ENCODE peak calls at places on chromosomes 11 and 22, in five cellular contexts. One of them, this sample, is unnamed.

GRCh38 chr11:18772211-18772610 is 19.4 kb downstream of the PTPN5 start:
- DNase-seq in fibroblast of the aortic adventitia: peak
- DNase-seq in lower leg skin: no peak
- DNase-seq in Peyer's patch: no peak
- DNase-seq in mesothelial cell of epicardium: no peak
- DNase-seq in this sample: no peak

GRCh38 chr11:3058753-3059664 is 1.8 kb upstream of the CARS1 start:
- DNase-seq in Peyer's patch: no peak
- DNase-seq in lower leg skin: no peak
- DNase-seq in fibroblast of the aortic adventitia: peak
- DNase-seq in mesothelial cell of epicardium: no peak
- DNase-seq in this sample: no peak

GRCh38 chr22:37418627-37419369 is 8.5 kb downstream of the ELFN2 start:
- DNase-seq in mesothelial cell of epicardium: no peak
- DNase-seq in lower leg skin: peak
- DNase-seq in Peyer's patch: no peak
- DNase-seq in fibroblast of the aortic adventitia: no peak
- DNase-seq in this sample: no peak

GRCh38 chr22:29231971-29232959 is 26.6 kb downstream of the EMID1 start:
- DNase-seq in Peyer's patch: no peak
- DNase-seq in lower leg skin: no peak
- DNase-seq in mesothelial cell of epicardium: no peak
- DNase-seq in fibroblast of the aortic adventitia: no peak
- DNase-seq in this sample: no peak

GRCh38 chr11:121418625-121419114 is 33.4 kb upstream of the SORL1 start:
- DNase-seq in Peyer's patch: peak
- DNase-seq in lower leg skin: peak
- DNase-seq in fibroblast of the aortic adventitia: no peak
- DNase-seq in mesothelial cell of epicardium: no peak
- DNase-seq in this sample: no peak

GRCh38 chr22:23216331-23217170 is 36.2 kb downstream of the BCR start:
- DNase-seq in lower leg skin: no peak
- DNase-seq in fibroblast of the aortic adventitia: no peak
- DNase-seq in mesothelial cell of epicardium: no peak
- DNase-seq in Peyer's patch: no peak
- DNase-seq in this sample: no peak

GRCh38 chr11:13928566-13929251 is 33.8 kb upstream of the SPON1 start:
- DNase-seq in fibroblast of the aortic adventitia: peak
- DNase-seq in Peyer's patch: no peak
- DNase-seq in lower leg skin: no peak
- DNase-seq in mesothelial cell of epicardium: no peak
- DNase-seq in this sample: no peak

GRCh38 chr11:12599408-12600143 is 74.6 kb upstream of the TEAD1 start:
- DNase-seq in fibroblast of the aortic adventitia: no peak
- DNase-seq in mesothelial cell of epicardium: no peak
- DNase-seq in Peyer's patch: peak
- DNase-seq in lower leg skin: no peak
- DNase-seq in this sample: no peak

GRCh38 chr11:45017329-45017728 is 66.6 kb upstream of the TP53I11 start:
- DNase-seq in mesothelial cell of epicardium: no peak
- DNase-seq in fibroblast of the aortic adventitia: no peak
- DNase-seq in lower leg skin: no peak
- DNase-seq in Peyer's patch: no peak
- DNase-seq in this sample: no peak

GRCh38 chr11:3215346-3216026 is 3.1 kb downstream of the MRGPRG start:
- DNase-seq in fibroblast of the aortic adventitia: no peak
- DNase-seq in lower leg skin: no peak
- DNase-seq in mesothelial cell of epicardium: no peak
- DNase-seq in Peyer's patch: no peak
- DNase-seq in this sample: peak

GRCh38 chr11:7927635-7928034 is 3.4 kb downstream of the OR10A6 start:
- DNase-seq in lower leg skin: no peak
- DNase-seq in mesothelial cell of epicardium: no peak
- DNase-seq in Peyer's patch: no peak
- DNase-seq in fibroblast of the aortic adventitia: peak
- DNase-seq in this sample: no peak

GRCh38 chr11:62600367-62601113 is 1.1 kb downstream of the MTA2 start:
- DNase-seq in mesothelial cell of epicardium: peak
- DNase-seq in fibroblast of the aortic adventitia: no peak
- DNase-seq in lower leg skin: no peak
- DNase-seq in Peyer's patch: no peak
- DNase-seq in this sample: no peak

GRCh38 chr22:38327805-38328204 is 10.6 kb upstream of the CSNK1E start:
- DNase-seq in lower leg skin: no peak
- DNase-seq in mesothelial cell of epicardium: no peak
- DNase-seq in fibroblast of the aortic adventitia: peak
- DNase-seq in Peyer's patch: no peak
- DNase-seq in this sample: no peak

GRCh38 chr11:128868851-128869671 is 2.0 kb upstream of the KCNJ1 start:
- DNase-seq in lower leg skin: no peak
- DNase-seq in Peyer's patch: no peak
- DNase-seq in mesothelial cell of epicardium: no peak
- DNase-seq in fibroblast of the aortic adventitia: no peak
- DNase-seq in this sample: no peak

GRCh38 chr11:118305726-118306125 is 1.2 kb downstream of the CD3E start:
- DNase-seq in Peyer's patch: peak
- DNase-seq in mesothelial cell of epicardium: no peak
- DNase-seq in fibroblast of the aortic adventitia: no peak
- DNase-seq in lower leg skin: no peak
- DNase-seq in this sample: no peak

GRCh38 chr11:60985991-60986915 is 14.8 kb downstream of the CD6 start:
- DNase-seq in lower leg skin: no peak
- DNase-seq in fibroblast of the aortic adventitia: peak
- DNase-seq in mesothelial cell of epicardium: no peak
- DNase-seq in Peyer's patch: peak
- DNase-seq in this sample: no peak

GRCh38 chr11:134585666-134586285 is 173.7 kb upstream of the B3GAT1 start:
- DNase-seq in fibroblast of the aortic adventitia: no peak
- DNase-seq in Peyer's patch: no peak
- DNase-seq in lower leg skin: no peak
- DNase-seq in mesothelial cell of epicardium: no peak
- DNase-seq in this sample: no peak

GRCh38 chr11:62865641-62866040 is 15.1 kb upstream of the SLC3A2 start:
- DNase-seq in mesothelial cell of epicardium: no peak
- DNase-seq in fibroblast of the aortic adventitia: no peak
- DNase-seq in lower leg skin: no peak
- DNase-seq in Peyer's patch: no peak
- DNase-seq in this sample: no peak

GRCh38 chr22:31122532-31123291 is at the start of gene INPP5J:
- DNase-seq in lower leg skin: no peak
- DNase-seq in Peyer's patch: peak
- DNase-seq in mesothelial cell of epicardium: peak
- DNase-seq in fibroblast of the aortic adventitia: peak
- DNase-seq in this sample: no peak

GRCh38 chr11:65558002-65558784 is at the start of gene LTBP3:
- DNase-seq in lower leg skin: no peak
- DNase-seq in mesothelial cell of epicardium: peak
- DNase-seq in fibroblast of the aortic adventitia: peak
- DNase-seq in Peyer's patch: peak
- DNase-seq in this sample: peak

GRCh38 chr22:42959472-42960145 is 55.3 kb downstream of the PACSIN2 start:
- DNase-seq in Peyer's patch: peak
- DNase-seq in lower leg skin: no peak
- DNase-seq in fibroblast of the aortic adventitia: peak
- DNase-seq in mesothelial cell of epicardium: peak
- DNase-seq in this sample: no peak

GRCh38 chr11:34345012-34345804 is 12.6 kb downstream of the ABTB2 start:
- DNase-seq in Peyer's patch: peak
- DNase-seq in lower leg skin: no peak
- DNase-seq in fibroblast of the aortic adventitia: peak
- DNase-seq in mesothelial cell of epicardium: no peak
- DNase-seq in this sample: no peak

GRCh38 chr11:84780689-84781293 is 846.4 kb downstream of the DLG2 start:
- DNase-seq in Peyer's patch: no peak
- DNase-seq in lower leg skin: no peak
- DNase-seq in mesothelial cell of epicardium: no peak
- DNase-seq in fibroblast of the aortic adventitia: peak
- DNase-seq in this sample: no peak

GRCh38 chr22:38681784-38682335 is at the start of gene TOMM22:
- DNase-seq in fibroblast of the aortic adventitia: peak
- DNase-seq in Peyer's patch: peak
- DNase-seq in mesothelial cell of epicardium: peak
- DNase-seq in lower leg skin: peak
- DNase-seq in this sample: peak

GRCh38 chr11:25970726-25971508 is 361.0 kb upstream of the ANO3 start:
- DNase-seq in mesothelial cell of epicardium: no peak
- DNase-seq in lower leg skin: no peak
- DNase-seq in Peyer's patch: no peak
- DNase-seq in fibroblast of the aortic adventitia: no peak
- DNase-seq in this sample: no peak
- TF ChIP-seq CTCF in mesothelial cell of epicardium: peak
- TF ChIP-seq CTCF in lower leg skin: no peak
- TF ChIP-seq CTCF in Peyer's patch: no peak
- TF ChIP-seq CTCF in fibroblast of the aortic adventitia: peak
- TF ChIP-seq CTCF in this sample: no peak

GRCh38 chr11:106133529-106133928 is 56.1 kb downstream of the AASDHPPT start:
- DNase-seq in mesothelial cell of epicardium: no peak
- DNase-seq in Peyer's patch: no peak
- DNase-seq in fibroblast of the aortic adventitia: peak
- DNase-seq in lower leg skin: no peak
- DNase-seq in this sample: no peak
- TF ChIP-seq CTCF in mesothelial cell of epicardium: no peak
- TF ChIP-seq CTCF in Peyer's patch: no peak
- TF ChIP-seq CTCF in fibroblast of the aortic adventitia: peak
- TF ChIP-seq CTCF in lower leg skin: no peak
- TF ChIP-seq CTCF in this sample: no peak

GRCh38 chr22:25364736-25365241 is 145.3 kb downstream of the CRYBB2 start:
- DNase-seq in lower leg skin: no peak
- DNase-seq in mesothelial cell of epicardium: no peak
- DNase-seq in fibroblast of the aortic adventitia: no peak
- DNase-seq in Peyer's patch: peak
- DNase-seq in this sample: no peak

GRCh38 chr22:25367756-25368155 is 148.3 kb downstream of the CRYBB2 start:
- DNase-seq in lower leg skin: no peak
- DNase-seq in Peyer's patch: no peak
- DNase-seq in fibroblast of the aortic adventitia: no peak
- DNase-seq in mesothelial cell of epicardium: no peak
- DNase-seq in this sample: no peak

GRCh38 chr22:25366876-25367466 is 147.5 kb downstream of the CRYBB2 start:
- DNase-seq in Peyer's patch: no peak
- DNase-seq in mesothelial cell of epicardium: no peak
- DNase-seq in lower leg skin: no peak
- DNase-seq in fibroblast of the aortic adventitia: no peak
- DNase-seq in this sample: no peak

GRCh38 chr22:25365491-25366261 is 146.2 kb downstream of the CRYBB2 start:
- DNase-seq in mesothelial cell of epicardium: no peak
- DNase-seq in fibroblast of the aortic adventitia: no peak
- DNase-seq in lower leg skin: no peak
- DNase-seq in Peyer's patch: no peak
- DNase-seq in this sample: no peak

GRCh38 chr22:25366408-25366807 is 147.0 kb downstream of the CRYBB2 start:
- DNase-seq in Peyer's patch: no peak
- DNase-seq in mesothelial cell of epicardium: no peak
- DNase-seq in fibroblast of the aortic adventitia: no peak
- DNase-seq in lower leg skin: no peak
- DNase-seq in this sample: no peak
- TF ChIP-seq CTCF in Peyer's patch: no peak
- TF ChIP-seq CTCF in mesothelial cell of epicardium: no peak
- TF ChIP-seq CTCF in fibroblast of the aortic adventitia: no peak
- TF ChIP-seq CTCF in lower leg skin: no peak
- TF ChIP-seq CTCF in this sample: no peak

GRCh38 chr11:102683277-102683676 is 22.3 kb downstream of the MMP27 start:
- DNase-seq in lower leg skin: no peak
- DNase-seq in fibroblast of the aortic adventitia: no peak
- DNase-seq in Peyer's patch: no peak
- DNase-seq in mesothelial cell of epicardium: no peak
- DNase-seq in this sample: no peak
- TF ChIP-seq CTCF in lower leg skin: no peak
- TF ChIP-seq CTCF in fibroblast of the aortic adventitia: no peak
- TF ChIP-seq CTCF in Peyer's patch: no peak
- TF ChIP-seq CTCF in mesothelial cell of epicardium: no peak
- TF ChIP-seq CTCF in this sample: no peak

GRCh38 chr11:46299425-46300067 is 22.1 kb downstream of the CREB3L1 start:
- DNase-seq in fibroblast of the aortic adventitia: no peak
- DNase-seq in Peyer's patch: no peak
- DNase-seq in lower leg skin: no peak
- DNase-seq in mesothelial cell of epicardium: no peak
- DNase-seq in this sample: no peak
- TF ChIP-seq CTCF in fibroblast of the aortic adventitia: no peak
- TF ChIP-seq CTCF in Peyer's patch: no peak
- TF ChIP-seq CTCF in lower leg skin: no peak
- TF ChIP-seq CTCF in mesothelial cell of epicardium: no peak
- TF ChIP-seq CTCF in this sample: no peak

GRCh38 chr11:113957016-113957415 is 17.9 kb upstream of the HTR3A start:
- DNase-seq in fibroblast of the aortic adventitia: no peak
- DNase-seq in Peyer's patch: no peak
- DNase-seq in lower leg skin: no peak
- DNase-seq in mesothelial cell of epicardium: no peak
- DNase-seq in this sample: no peak

GRCh38 chr11:113951487-113951886 is 23.4 kb upstream of the HTR3A start:
- DNase-seq in mesothelial cell of epicardium: no peak
- DNase-seq in Peyer's patch: no peak
- DNase-seq in lower leg skin: no peak
- DNase-seq in fibroblast of the aortic adventitia: no peak
- DNase-seq in this sample: no peak

GRCh38 chr11:113952588-113952987 is 22.3 kb upstream of the HTR3A start:
- DNase-seq in lower leg skin: no peak
- DNase-seq in fibroblast of the aortic adventitia: no peak
- DNase-seq in Peyer's patch: no peak
- DNase-seq in mesothelial cell of epicardium: no peak
- DNase-seq in this sample: no peak

GRCh38 chr11:113952070-113952469 is 22.8 kb upstream of the HTR3A start:
- DNase-seq in fibroblast of the aortic adventitia: no peak
- DNase-seq in lower leg skin: no peak
- DNase-seq in mesothelial cell of epicardium: no peak
- DNase-seq in Peyer's patch: no peak
- DNase-seq in this sample: no peak

GRCh38 chr11:113954235-113954634 is 20.7 kb upstream of the HTR3A start:
- DNase-seq in mesothelial cell of epicardium: no peak
- DNase-seq in fibroblast of the aortic adventitia: no peak
- DNase-seq in lower leg skin: no peak
- DNase-seq in Peyer's patch: no peak
- DNase-seq in this sample: no peak
- TF ChIP-seq CTCF in mesothelial cell of epicardium: no peak
- TF ChIP-seq CTCF in fibroblast of the aortic adventitia: no peak
- TF ChIP-seq CTCF in lower leg skin: no peak
- TF ChIP-seq CTCF in Peyer's patch: no peak
- TF ChIP-seq CTCF in this sample: no peak

GRCh38 chr11:68090706-68091105 is 30.5 kb downstream of the CHKA start:
- DNase-seq in fibroblast of the aortic adventitia: no peak
- DNase-seq in lower leg skin: peak
- DNase-seq in Peyer's patch: peak
- DNase-seq in mesothelial cell of epicardium: no peak
- DNase-seq in this sample: no peak
- TF ChIP-seq CTCF in fibroblast of the aortic adventitia: no peak
- TF ChIP-seq CTCF in lower leg skin: no peak
- TF ChIP-seq CTCF in Peyer's patch: no peak
- TF ChIP-seq CTCF in mesothelial cell of epicardium: no peak
- TF ChIP-seq CTCF in this sample: no peak

GRCh38 chr11:116078101-116078561 is 573.9 kb upstream of the CADM1 start:
- DNase-seq in mesothelial cell of epicardium: no peak
- DNase-seq in lower leg skin: no peak
- DNase-seq in fibroblast of the aortic adventitia: no peak
- DNase-seq in Peyer's patch: no peak
- DNase-seq in this sample: no peak
- TF ChIP-seq CTCF in mesothelial cell of epicardium: peak
- TF ChIP-seq CTCF in lower leg skin: no peak
- TF ChIP-seq CTCF in fibroblast of the aortic adventitia: no peak
- TF ChIP-seq CTCF in Peyer's patch: no peak
- TF ChIP-seq CTCF in this sample: no peak

GRCh38 chr11:130979386-130979972 is 63.2 kb upstream of the SNX19 start:
- DNase-seq in fibroblast of the aortic adventitia: peak
- DNase-seq in mesothelial cell of epicardium: no peak
- DNase-seq in lower leg skin: no peak
- DNase-seq in Peyer's patch: no peak
- DNase-seq in this sample: no peak
- TF ChIP-seq CTCF in fibroblast of the aortic adventitia: peak
- TF ChIP-seq CTCF in mesothelial cell of epicardium: peak
- TF ChIP-seq CTCF in lower leg skin: no peak
- TF ChIP-seq CTCF in Peyer's patch: no peak
- TF ChIP-seq CTCF in this sample: no peak

This sample was measured in activated B cell treated with CpG ODN at 0.5 μM for 24 hours.